ENCODE peak calls at places on chromosomes 1 and 21, in five cellular contexts. L is HCT116, D is neural progenitor cell, P is MM.1S, T is PC-3. Q is an unnamed sample.
A peak's percentile ranks its signal among the peaks of the same experiment; 100 is the strongest.

GRCh38 chr1:233064988-233065387 is 114.6 kb downstream of the NTPCR start:
- DNase-seq in L (no peak), D (no peak), P (no peak), T (no peak), Q (no peak)

GRCh38 chr1:44903261-44903660 is 60.2 kb upstream of the PTCH2 start:
- DNase-seq in L (no peak), D (no peak), P (no peak), T (no peak), Q (peak; percentile 63)

GRCh38 chr1:159756397-159756796 is 24.4 kb upstream of the DUSP23 start:
- DNase-seq in L (no peak), D (no peak), P (no peak), T (no peak), Q (peak; percentile 21)

GRCh38 chr1:222048030-222048632 is 306.2 kb upstream of the DUSP10 start:
- DNase-seq in L (no peak), D (no peak), P (no peak), T (peak; percentile 45), Q (peak; percentile 81)

GRCh38 chr1:66214901-66215300 is 319.1 kb upstream of the SGIP1 start:
- DNase-seq in L (no peak), D (no peak), P (peak; percentile 78), T (no peak), Q (peak; percentile 20)

GRCh38 chr1:243974451-243975292 is 76.4 kb upstream of the ZBTB18 start:
- DNase-seq in L (no peak), D (peak; percentile 52), P (no peak), T (peak; percentile 37), Q (peak; percentile 40)

GRCh38 chr1:32757213-32757895 is 54.8 kb upstream of the SYNC start:
- DNase-seq in L (no peak), D (no peak), P (no peak), T (no peak), Q (no peak)

GRCh38 chr1:163535807-163536206 is 214.1 kb downstream of the NUF2 start:
- DNase-seq in L (peak; percentile 10), D (peak; percentile 39), P (peak; percentile 31), T (peak; percentile 72), Q (peak; percentile 58)

GRCh38 chr1:245118066-245118465 is 36.7 kb upstream of the KIF26B start:
- DNase-seq in L (no peak), D (no peak), P (no peak), T (no peak), Q (no peak)

GRCh38 chr1:245197911-245198379 is 43.2 kb downstream of the KIF26B start:
- DNase-seq in L (no peak), D (no peak), P (peak; percentile 50), T (no peak), Q (peak; percentile 88)

GRCh38 chr1:93827128-93827527 is 51.9 kb downstream of the DNTTIP2 start:
- DNase-seq in L (no peak), D (no peak), P (no peak), T (no peak), Q (peak; percentile 46)

GRCh38 chr1:63368131-63368530 is 704 bp downstream of the ALG6 start:
- DNase-seq in L (no peak), D (no peak), P (peak; percentile 16), T (no peak), Q (peak; percentile 25)

GRCh38 chr1:30840904-30841598 is 67.5 kb downstream of the SDC3 start:
- DNase-seq in L (no peak), D (peak; percentile 74), P (no peak), T (no peak), Q (no peak)

GRCh38 chr1:197200468-197200899 is 54.0 kb upstream of the ASPM start:
- DNase-seq in L (no peak), D (peak; percentile 12), P (no peak), T (peak; percentile 16), Q (peak; percentile 61)

GRCh38 chr1:1246230-1246600 is 307 bp downstream of the C1QTNF12 start:
- DNase-seq in L (no peak), D (no peak), P (no peak), T (no peak), Q (peak; percentile 35)

GRCh38 chr1:184843732-184844495 is 89.3 kb upstream of the EDEM3 start:
- DNase-seq in L (no peak), D (no peak), P (peak; percentile 97), T (no peak), Q (no peak)

GRCh38 chr1:85692730-85693314 is 15.4 kb downstream of the ZNHIT6 start:
- DNase-seq in L (peak; percentile 6), D (no peak), P (no peak), T (peak; percentile 72), Q (peak; percentile 77)

GRCh38 chr21:34345892-34346291 is 17.9 kb upstream of the KCNE2 start:
- DNase-seq in L (no peak), D (no peak), P (no peak), T (no peak), Q (peak; percentile 26)

GRCh38 chr1:201466492-201466891 is 2.5 kb downstream of the PHLDA3 start:
- DNase-seq in L (no peak), D (no peak), P (no peak), T (peak; percentile 100), Q (peak; percentile 68)

GRCh38 chr21:29376556-29376955 is 77.8 kb downstream of the BACH1 start:
- DNase-seq in L (peak; percentile 39), D (peak; percentile 70), P (peak; percentile 35), T (peak; percentile 59), Q (peak; percentile 46)

GRCh38 chr21:17391811-17392340 is 121.0 kb upstream of the CXADR start:
- DNase-seq in L (no peak), D (no peak), P (no peak), T (peak; percentile 79), Q (no peak)

GRCh38 chr21:17967319-17967718 is 148.2 kb upstream of the C21orf91 start:
- DNase-seq in L (no peak), D (no peak), P (no peak), T (no peak), Q (no peak)

GRCh38 chr1:46526689-46527291 is 24.7 kb downstream of the KNCN start:
- DNase-seq in L (no peak), D (peak; percentile 46), P (no peak), T (no peak), Q (no peak)

GRCh38 chr1:228062812-228063211 is 19.7 kb upstream of the ARF1 start:
- DNase-seq in L (no peak), D (no peak), P (no peak), T (peak; percentile 49), Q (no peak)

GRCh38 chr1:151098126-151098525 is 27.6 kb downstream of the GABPB2 start:
- DNase-seq in L (no peak), D (no peak), P (no peak), T (no peak), Q (no peak)

GRCh38 chr1:44417351-44418021 is 12.4 kb downstream of the RNF220 start:
- DNase-seq in L (no peak), D (peak; percentile 95), P (no peak), T (no peak), Q (peak; percentile 59)

GRCh38 chr21:44948426-44949120 is 8.7 kb downstream of the SLX9 start:
- DNase-seq in L (no peak), D (no peak), P (no peak), T (no peak), Q (no peak)

DNA sequence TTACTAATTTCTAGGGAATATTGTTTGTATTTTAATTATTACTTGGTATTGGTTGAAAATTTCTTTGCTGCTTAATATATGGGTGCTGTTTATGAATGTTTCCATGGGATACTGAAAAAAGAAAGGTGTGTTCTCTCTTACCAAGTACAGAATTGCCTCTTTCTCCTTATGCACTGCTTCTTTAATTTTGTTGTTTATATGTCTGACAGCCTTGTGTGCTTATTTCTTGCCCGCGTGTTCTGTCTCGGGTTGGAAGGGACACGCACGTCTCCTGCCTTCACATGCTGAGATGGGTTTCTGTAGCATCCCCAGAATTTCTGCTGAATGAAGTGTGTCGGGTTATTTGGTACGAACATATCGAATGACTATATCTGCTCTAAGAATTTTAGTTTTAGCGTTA is 51.1 kb downstream of the AGPAT3 start:
- DNase-seq in L (no peak), D (no peak), P (peak; percentile 37), T (no peak), Q (peak; percentile 30)
- H3K9ac ChIP-seq in L (no peak overlapping the region), D (no peak overlapping the region), P (peak overlapping the region; percentile 48), T (no peak overlapping the region), Q (peak overlapping the region; percentile 68)

DNA sequence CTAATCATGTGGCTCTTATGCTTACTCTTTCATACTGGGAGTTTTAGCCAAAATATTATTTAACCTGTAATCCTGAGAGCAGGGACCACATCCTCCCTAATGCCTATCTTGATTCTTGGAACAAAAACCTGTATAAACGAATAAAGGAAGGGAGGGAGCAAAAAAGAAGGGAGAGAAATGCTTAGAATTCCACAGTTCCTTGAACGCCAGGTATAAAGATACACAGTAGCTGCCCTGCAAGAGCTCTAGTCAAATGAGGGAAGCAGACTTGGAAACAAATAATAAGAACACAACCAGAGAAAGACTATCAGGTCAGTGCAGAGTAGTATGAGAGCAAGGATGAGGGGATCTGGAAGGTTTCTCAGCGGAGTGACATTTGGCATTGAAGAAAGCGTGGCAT is 116.3 kb downstream of the SLC30A10 start:
- DNase-seq in L (no peak), D (no peak), P (no peak), T (peak; percentile 46), Q (no peak)
- TF ChIP-seq EZH2phosphoT487 in L (no peak), D (no peak), P (no peak), T (no peak), Q (no peak)

DNA sequence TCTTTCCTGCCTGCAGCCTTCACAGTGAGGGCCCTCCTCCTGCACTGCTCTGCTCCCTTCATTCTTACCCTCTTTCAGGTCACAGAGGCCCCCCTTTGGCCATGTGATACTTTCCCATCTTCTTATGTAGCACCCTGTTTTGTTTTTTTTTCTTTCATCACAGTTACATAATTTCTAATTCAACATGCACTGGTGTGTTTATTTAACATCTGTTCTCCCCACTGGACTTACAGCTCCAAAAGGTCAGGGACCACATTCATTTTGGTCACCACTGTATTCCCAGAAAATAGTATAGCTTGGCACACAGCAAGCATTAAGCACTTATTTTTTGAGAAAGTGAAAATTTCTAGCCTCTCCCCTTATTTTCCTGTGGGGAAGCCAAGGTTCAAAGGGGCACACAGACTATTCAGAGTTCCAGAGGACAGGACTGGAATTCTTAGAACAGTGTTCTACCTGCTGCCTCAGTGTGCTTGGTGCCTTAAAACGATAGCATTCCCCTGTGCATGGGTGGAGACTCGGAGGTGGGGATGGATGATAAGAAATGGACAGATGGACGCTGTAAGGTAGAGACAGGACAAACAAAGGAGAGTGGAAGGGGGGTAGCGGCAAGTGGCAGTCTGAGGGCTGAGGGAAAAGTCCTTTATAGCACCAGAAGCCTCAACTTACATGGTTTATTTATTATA is 5.3 kb downstream of the DENND2D start:
- DNase-seq in L (no peak), D (no peak), P (no peak), T (no peak), Q (no peak)
- H3K4me1 ChIP-seq in L (peaks cover 4% of the 10 kb centered on the region), D (no peaks in the 10 kb centered on the region), P (peaks cover 8% of the 10 kb centered on the region), T (no peaks in the 10 kb centered on the region), Q (peaks cover 45% of the 10 kb centered on the region)

DNA sequence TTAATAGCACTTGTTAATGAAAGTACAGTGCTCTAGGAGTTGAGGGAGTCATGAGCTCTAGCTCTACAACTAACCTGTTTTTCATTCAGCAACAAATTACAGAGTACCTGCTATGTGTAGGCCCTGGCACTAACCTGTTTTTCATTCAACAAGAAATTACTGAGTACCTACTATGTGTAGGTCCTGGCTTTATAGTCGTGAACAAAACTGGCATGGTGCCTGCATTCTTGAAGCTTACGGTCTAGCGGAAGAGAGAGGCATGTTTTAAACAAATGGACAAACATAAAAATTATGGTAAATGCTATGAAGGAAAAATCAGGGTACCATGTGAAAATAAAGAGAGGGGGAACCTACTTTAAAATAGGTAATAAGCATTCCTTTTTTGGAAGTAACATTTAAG is 2.2 kb upstream of the UBAP2L start:
- DNase-seq in L (no peak), D (no peak), P (no peak), T (no peak), Q (no peak)
- H3K9ac ChIP-seq in L (peak overlapping the region; percentile 95), D (no peak overlapping the region), P (no peak overlapping the region), T (no peak overlapping the region), Q (peak overlapping the region; percentile 95)